ENCODE peak calls at places on chromosomes 5 and 9, in five cellular contexts. L is tibial artery, S is neuronal stem cell, W is AG10803, O is dorsolateral prefrontal cortex. N is an unnamed sample.
A peak's percentile ranks its signal among the peaks of the same experiment; 100 is the strongest.

GRCh38 chr5:138107213-138107612 is 23.4 kb downstream of the WNT8A start:
- DNase-seq in L (no peak), S (no peak), W (no peak), O (no peak), N (no peak)

GRCh38 chr9:135214054-135214640 is 126.7 kb downstream of the OLFM1 start:
- DNase-seq in L (no peak), S (no peak), W (no peak), O (no peak), N (peak; percentile 24)

GRCh38 chr9:133534346-133535284 is at the start of gene ADAMTSL2:
- DNase-seq in L (no peak), S (peak; percentile 44), W (peak; percentile 34), O (peak; percentile 81), N (peak; percentile 39)

GRCh38 chr5:35859101-35859661 is 2.5 kb downstream of the IL7R start:
- DNase-seq in L (no peak), S (peak; percentile 11), W (peak; percentile 74), O (no peak), N (peak; percentile 3)

GRCh38 chr9:5509573-5509972 is 758 bp upstream of the PDCD1LG2 start:
- DNase-seq in L (no peak), S (no peak), W (peak; percentile 96), O (no peak), N (no peak)

GRCh38 chr5:172143875-172144274 is 44.1 kb downstream of the STK10 start:
- DNase-seq in L (no peak), S (no peak), W (no peak), O (no peak), N (no peak)

GRCh38 chr9:137816531-137817235 is 60.9 kb upstream of the CACNA1B start:
- DNase-seq in L (no peak), S (no peak), W (no peak), O (peak; percentile 31), N (no peak)

GRCh38 chr5:157088342-157088990 is 20.4 kb downstream of the HAVCR2 start:
- DNase-seq in L (no peak), S (no peak), W (no peak), O (no peak), N (no peak)

GRCh38 chr5:112878760-112879159 is 17.7 kb downstream of the SRP19 start:
- DNase-seq in L (no peak), S (no peak), W (no peak), O (no peak), N (no peak)

GRCh38 chr5:113807384-113808053 is 294.0 kb downstream of the YTHDC2 start:
- DNase-seq in L (no peak), S (no peak), W (peak; percentile 83), O (peak; percentile 43), N (no peak)

GRCh38 chr5:72151169-72151568 is 43.9 kb downstream of the MAP1B start:
- DNase-seq in L (no peak), S (no peak), W (peak; percentile 64), O (no peak), N (no peak)

GRCh38 chr5:54517174-54517511 is 416 bp upstream of the SNX18 start:
- DNase-seq in L (no peak), S (no peak), W (no peak), O (no peak), N (no peak)

GRCh38 chr9:128081052-128081451 is 13.0 kb downstream of the SLC25A25 start:
- DNase-seq in L (no peak), S (no peak), W (peak; percentile 94), O (no peak), N (peak; percentile 43)

GRCh38 chr5:169367861-169368260 is 66.9 kb upstream of the SLIT3 start:
- DNase-seq in L (no peak), S (no peak), W (no peak), O (no peak), N (no peak)

GRCh38 chr5:79357401-79357800 is 121.5 kb downstream of the JMY start:
- DNase-seq in L (no peak), S (no peak), W (peak; percentile 6), O (no peak), N (no peak)

GRCh38 chr5:171367424-171368370 is 20.0 kb upstream of the NPM1 start:
- DNase-seq in L (no peak), S (no peak), W (peak; percentile 64), O (no peak), N (no peak)

GRCh38 chr5:173751266-173751600 is 134.8 kb upstream of the BOD1 start:
- DNase-seq in L (no peak), S (no peak), W (no peak), O (no peak), N (no peak)

GRCh38 chr5:80755634-80756033 is 100.9 kb upstream of the DHFR start:
- DNase-seq in L (no peak), S (no peak), W (no peak), O (no peak), N (no peak)

GRCh38 chr5:178561746-178562264 is 28.4 kb downstream of the COL23A1 start:
- DNase-seq in L (no peak), S (no peak), W (no peak), O (no peak), N (no peak)

GRCh38 chr5:153749941-153750340 is 259.5 kb downstream of the GRIA1 start:
- DNase-seq in L (no peak), S (peak; percentile 75), W (peak; percentile 63), O (no peak), N (no peak)

GRCh38 chr9:77188242-77188641 is 10.9 kb downstream of the VPS13A start:
- DNase-seq in L (no peak), S (no peak), W (no peak), O (no peak), N (no peak)

GRCh38 chr5:103464801-103465484 is 97.6 kb downstream of the NUDT12 start:
- DNase-seq in L (no peak), S (no peak), W (no peak), O (no peak), N (no peak)

GRCh38 chr5:134877159-134877558 is 3.0 kb downstream of the TXNDC15 start:
- DNase-seq in L (no peak), S (no peak), W (no peak), O (no peak), N (no peak)

GRCh38 chr5:37005946-37006540 is 129.5 kb downstream of the NIPBL start:
- DNase-seq in L (no peak), S (no peak), W (peak; percentile 39), O (no peak), N (no peak)

GRCh38 chr5:140182803-140183367 is 7.9 kb downstream of the CYSTM1 start:
- DNase-seq in L (peak; percentile 43), S (no peak), W (peak; percentile 77), O (no peak), N (no peak)

GRCh38 chr5:134113908-134114875 is at the start of gene TCF7:
- DNase-seq in L (peak; percentile 47), S (peak; percentile 81), W (peak; percentile 71), O (peak; percentile 62), N (peak; percentile 67)

GRCh38 chr9:89368978-89369377 is 50.7 kb downstream of the SECISBP2 start:
- DNase-seq in L (no peak), S (no peak), W (no peak), O (no peak), N (no peak)

GRCh38 chr5:168747987-168748777 is 169.0 kb upstream of the PANK3 start:
- DNase-seq in L (no peak), S (peak; percentile 66), W (peak; percentile 13), O (peak; percentile 52), N (peak; percentile 63)

GRCh38 chr5:19497229-19497815 is 490.7 kb downstream of the CDH18 start:
- DNase-seq in L (no peak), S (no peak), W (no peak), O (no peak), N (no peak)

N was measured in neural crest cell.